ENCODE peak calls at places on chromosomes 2 and 18, in four cellular contexts. U is stomach, P is fibroblast of lung, H is esophagus squamous epithelium. T is an unnamed sample. For H3K4me1, the result is how much of the 10 kb centered on the place peaks cover.

GRCh38 chr2:68466361-68466777 is 725 bp downstream of the FBXO48 start:
- DNase-seq in U (no peak), P (peak), H (no peak), T (peak)

GRCh38 chr2:234643407-234643806 is 146.5 kb upstream of the ARL4C start:
- DNase-seq in U (no peak), P (peak), H (no peak), T (no peak)

GRCh38 chr18:987325-988186 is 82.9 kb downstream of the ADCYAP1 start:
- DNase-seq in U (no peak), P (peak), H (no peak), T (peak)

GRCh38 chr2:53787255-53787910 is 539 bp downstream of the ERLEC1 start:
- DNase-seq in U (no peak), P (no peak), H (no peak), T (peak)

GRCh38 chr2:136206613-136207012 is 88.7 kb upstream of the CXCR4 start:
- DNase-seq in U (no peak), P (no peak), H (peak), T (no peak)

GRCh38 chr2:241002275-241003046 is 4.0 kb downstream of the SNED1 start:
- DNase-seq in U (peak), P (no peak), H (no peak), T (no peak)

GRCh38 chr2:11004206-11004605 is 92.5 kb downstream of the KCNF1 start:
- DNase-seq in U (no peak), P (peak), H (no peak), T (peak)

GRCh38 chr2:108562274-108562673 is 28.0 kb downstream of the LIMS1 start:
- DNase-seq in U (no peak), P (no peak), H (no peak), T (no peak)

GRCh38 chr18:59272971-59273935 is at the start of gene RAX:
- DNase-seq in U (no peak), P (no peak), H (no peak), T (no peak)

GRCh38 chr2:178295115-178295514 is 100.8 kb downstream of the OSBPL6 start:
- DNase-seq in U (no peak), P (no peak), H (no peak), T (no peak)

GRCh38 chr2:157438907-157439791 is 4.7 kb downstream of the CYTIP start:
- DNase-seq in U (no peak), P (peak), H (no peak), T (no peak)

GRCh38 chr2:144524190-144524957 is 4.5 kb upstream of the ZEB2 start:
- DNase-seq in U (no peak), P (peak), H (no peak), T (no peak)

GRCh38 chr2:129191530-129191929 is 787.9 kb upstream of the RAB6C start:
- DNase-seq in U (no peak), P (no peak), H (no peak), T (no peak)

GRCh38 chr2:151228847-151229497 is 32.7 kb downstream of the RBM43 start:
- DNase-seq in U (no peak), P (no peak), H (no peak), T (peak)

GRCh38 chr2:232372231-232373208 is 6.0 kb upstream of the ALPP start:
- DNase-seq in U (no peak), P (peak), H (no peak), T (peak)

GRCh38 chr2:71613953-71614925 is 160.9 kb downstream of the DYSF start:
- DNase-seq in U (peak), P (no peak), H (no peak), T (no peak)

GRCh38 chr18:27057459-27058302 is 127.4 kb downstream of the CHST9 start:
- DNase-seq in U (no peak), P (no peak), H (no peak), T (no peak)

GRCh38 chr2:237904806-237905599 is 45.6 kb downstream of the RAMP1 start:
- DNase-seq in U (no peak), P (peak), H (no peak), T (no peak)

GRCh38 chr2:190607014-190607597 is 41.8 kb upstream of the NAB1 start:
- DNase-seq in U (no peak), P (peak), H (no peak), T (peak)

GRCh38 chr2:98467082-98467536 is 22.5 kb downstream of the INPP4A start:
- DNase-seq in U (no peak), P (no peak), H (no peak), T (no peak)

GRCh38 chr18:49839012-49839411 is 25.7 kb upstream of the ACAA2 start:
- DNase-seq in U (no peak), P (no peak), H (no peak), T (peak)

GRCh38 chr2:231613054-231613654 is 20.5 kb downstream of the TEX44 start:
- DNase-seq in U (no peak), P (no peak), H (no peak), T (no peak)

GRCh38 chr2:36701391-36701795 is 4.9 kb downstream of the VIT start:
- DNase-seq in U (no peak), P (no peak), H (no peak), T (peak)

GRCh38 chr18:47615043-47615442 is 315.4 kb downstream of the SMAD2 start:
- DNase-seq in U (no peak), P (no peak), H (no peak), T (no peak)

GRCh38 chr2:109410021-109410815 is 203.5 kb downstream of the SEPTIN10 start:
- DNase-seq in U (no peak), P (peak), H (no peak), T (no peak)

GRCh38 chr2:217954971-217955740 is 47.6 kb downstream of the TNS1 start:
- DNase-seq in U (peak), P (no peak), H (no peak), T (no peak)

GRCh38 chr2:217958889-217959235 is 43.9 kb downstream of the TNS1 start:
- DNase-seq in U (no peak), P (no peak), H (no peak), T (no peak)

GRCh38 chr2:217958206-217958888 is 44.4 kb downstream of the TNS1 start:
- DNase-seq in U (no peak), P (no peak), H (no peak), T (no peak)

GRCh38 chr2:217955881-217956493 is 46.8 kb downstream of the TNS1 start:
- DNase-seq in U (peak), P (no peak), H (no peak), T (no peak)

DNA sequence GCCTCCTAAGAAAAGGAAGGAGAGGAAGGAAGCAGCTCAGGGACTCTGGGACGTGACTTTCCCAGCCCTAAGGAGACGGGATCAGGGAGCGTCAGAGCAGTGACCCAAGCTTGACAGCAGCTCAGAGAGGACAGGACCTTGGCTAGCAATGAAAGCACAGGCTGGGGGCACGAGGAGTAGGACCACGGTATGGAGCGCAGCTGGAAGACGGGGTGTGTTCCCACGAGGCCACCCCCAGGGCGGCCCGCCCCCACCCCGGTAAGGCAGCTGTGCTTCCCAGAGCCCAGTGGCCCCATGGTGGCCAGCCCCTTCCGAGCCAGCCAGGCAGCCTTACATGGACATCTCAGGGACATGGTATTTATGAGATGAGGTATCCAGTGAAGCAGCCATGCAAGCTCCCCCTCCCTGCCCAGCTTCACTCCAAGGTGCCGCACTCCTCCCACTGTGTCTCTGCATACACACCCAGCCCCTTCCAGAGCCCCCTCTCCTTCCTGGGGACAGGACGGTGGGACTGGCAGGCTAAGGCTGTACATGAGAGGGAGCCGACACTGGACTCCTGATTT is 45.8 kb downstream of the TNS1 start:
- DNase-seq in U (peak), P (no peak), H (no peak), T (no peak)
- H3K4me1 ChIP-seq in U (half or more), P (under half), H (half or more), T (under half)

GRCh38 chr2:85843543-85843942 is 45.2 kb downstream of the ST3GAL5 start:
- DNase-seq in U (no peak), P (no peak), H (no peak), T (peak)
- H3K4me1 ChIP-seq in U (under half), P (under half), H (under half), T (under half)

GRCh38 chr2:217946071-217946470 is 56.7 kb downstream of the TNS1 start:
- DNase-seq in U (peak), P (no peak), H (no peak), T (no peak)
- H3K4me1 ChIP-seq in U (half or more), P (under half), H (half or more), T (under half)

GRCh38 chr18:10052871-10053270 is 139.1 kb downstream of the VAPA start:
- DNase-seq in U (no peak), P (no peak), H (no peak), T (no peak)

GRCh38 chr18:10050956-10051355 is 137.1 kb downstream of the VAPA start:
- DNase-seq in U (no peak), P (peak), H (no peak), T (no peak)

GRCh38 chr18:10047237-10047636 is 133.4 kb downstream of the VAPA start:
- DNase-seq in U (no peak), P (peak), H (no peak), T (peak)

GRCh38 chr18:10051877-10052631 is 138.2 kb downstream of the VAPA start:
- DNase-seq in U (peak), P (peak), H (no peak), T (no peak)

GRCh38 chr18:10049721-10050120 is 135.9 kb downstream of the VAPA start:
- DNase-seq in U (no peak), P (peak), H (no peak), T (no peak)
- H3K4me1 ChIP-seq in U (under half), P (under half), H (half or more), T (under half)

GRCh38 chr18:41075212-41075611 is 879.8 kb upstream of the PIK3C3 start:
- DNase-seq in U (no peak), P (peak), H (no peak), T (peak)

GRCh38 chr18:41073372-41073954 is 881.6 kb upstream of the PIK3C3 start:
- DNase-seq in U (no peak), P (peak), H (no peak), T (peak)

GRCh38 chr18:41072946-41073345 is 882.1 kb upstream of the PIK3C3 start:
- DNase-seq in U (no peak), P (peak), H (no peak), T (no peak)

GRCh38 chr18:41071826-41072225 is 883.2 kb upstream of the PIK3C3 start:
- DNase-seq in U (no peak), P (no peak), H (no peak), T (no peak)

GRCh38 chr18:41077076-41077475 is 878.0 kb upstream of the PIK3C3 start:
- DNase-seq in U (no peak), P (no peak), H (no peak), T (peak)
- H3K4me1 ChIP-seq in U (under half), P (under half), H (under half), T (under half)

GRCh38 chr2:127052771-127053691 is 53.9 kb downstream of the BIN1 start:
- DNase-seq in U (no peak), P (no peak), H (no peak), T (no peak)

GRCh38 chr2:127052068-127052770 is 54.7 kb downstream of the BIN1 start:
- DNase-seq in U (no peak), P (no peak), H (no peak), T (no peak)

GRCh38 chr2:127050803-127051115 is 56.2 kb downstream of the BIN1 start:
- DNase-seq in U (no peak), P (no peak), H (no peak), T (no peak)

GRCh38 chr2:127051116-127051779 is 55.7 kb downstream of the BIN1 start:
- DNase-seq in U (no peak), P (no peak), H (no peak), T (no peak)

GRCh38 chr2:127051780-127052067 is 55.2 kb downstream of the BIN1 start:
- DNase-seq in U (no peak), P (no peak), H (no peak), T (no peak)
- H3K4me1 ChIP-seq in U (under half), P (under half), H (under half), T (under half)

DNA sequence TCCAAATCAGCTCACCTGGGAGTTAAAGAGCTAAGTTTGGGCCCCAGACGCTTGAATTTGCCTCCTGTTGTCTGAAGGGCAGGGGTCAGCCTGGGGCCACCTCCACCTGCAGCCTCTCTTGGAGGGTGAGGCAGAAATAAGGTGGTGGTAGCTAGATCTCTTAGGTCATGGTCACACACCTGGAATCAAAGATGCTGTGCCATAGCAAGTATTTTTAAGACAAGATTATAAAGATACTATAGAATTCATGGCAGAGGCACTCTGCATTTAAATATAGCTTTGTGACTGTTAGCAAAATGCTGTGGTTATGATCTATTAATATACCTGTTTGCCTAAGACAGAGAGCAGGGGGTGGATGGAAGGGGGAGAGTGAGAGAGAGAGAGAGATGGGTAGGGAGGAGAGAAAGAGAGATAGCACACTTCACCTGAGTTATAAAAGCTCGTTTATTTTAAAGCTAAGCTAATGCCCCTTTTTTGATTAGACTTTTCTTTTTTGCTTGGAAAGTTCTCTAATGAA is 242.7 kb downstream of the TMEM182 start:
- DNase-seq in U (no peak), P (no peak), H (no peak), T (no peak)
- H3K4me1 ChIP-seq in U (under half), P (under half), H (under half), T (under half)

T was measured in PC-3.